ENCODE peak calls at places on chromosomes 12 and 14, in five cellular contexts. P is PC-9; E is fibroblast of mammary gland; I is foreskin fibroblast; A is CD8-positive, alpha-beta T cell. L is an unnamed sample.
A peak's percentile ranks its signal among the peaks of the same experiment; 100 is the strongest.

GRCh38 chr12:113359939-113360748 is 1.8 kb downstream of the PLBD2 start:
- DNase-seq in P (no peak), E (peak; percentile 43), I (peak; percentile 49), A (no peak), L (no peak)

GRCh38 chr12:127284021-127284420 is 982.9 kb upstream of the TMEM132C start:
- DNase-seq in P (no peak), E (peak; percentile 61), I (peak; percentile 92), A (no peak), L (peak; percentile 69)

GRCh38 chr12:117188961-117189724 is 1.1 kb downstream of the FBXO21 start:
- DNase-seq in P (no peak), E (peak; percentile 70), I (peak; percentile 59), A (no peak), L (peak; percentile 61)

GRCh38 chr12:122394626-122395194 is 27.8 kb downstream of the CLIP1 start:
- DNase-seq in P (no peak), E (peak; percentile 72), I (peak; percentile 27), A (no peak), L (peak; percentile 23)

GRCh38 chr14:77140937-77141591 is 527 bp downstream of the ZDHHC22 start:
- DNase-seq in P (no peak), E (peak; percentile 3), I (peak; percentile 51), A (no peak), L (peak; percentile 38)

GRCh38 chr14:97747282-97747681 is 950.1 kb downstream of the VRK1 start:
- DNase-seq in P (no peak), E (no peak), I (no peak), A (no peak), L (no peak)

GRCh38 chr14:60188115-60188514 is 22.9 kb upstream of the DHRS7 start:
- DNase-seq in P (no peak), E (peak; percentile 12), I (no peak), A (no peak), L (peak; percentile 42)

GRCh38 chr14:53491256-53491905 is 338.3 kb upstream of the DDHD1 start:
- DNase-seq in P (no peak), E (peak; percentile 14), I (peak; percentile 24), A (no peak), L (no peak)

GRCh38 chr12:12973019-12973418 is 21.0 kb upstream of the GPRC5D start:
- DNase-seq in P (no peak), E (no peak), I (no peak), A (no peak), L (no peak)

GRCh38 chr14:103613517-103613916 is 15.5 kb upstream of the KLC1 start:
- DNase-seq in P (peak; percentile 73), E (peak; percentile 35), I (peak; percentile 43), A (no peak), L (peak; percentile 52)

GRCh38 chr12:27970981-27971489 is 1.5 kb downstream of the PTHLH start:
- DNase-seq in P (no peak), E (no peak), I (peak; percentile 54), A (no peak), L (peak; percentile 18)

GRCh38 chr14:106506901-106507305 is 980.5 kb downstream of the TMEM121 start:
- DNase-seq in P (no peak), E (no peak), I (no peak), A (peak; percentile 58), L (no peak)

GRCh38 chr12:126545411-126545810 is 1480.2 kb downstream of the AACS start:
- DNase-seq in P (no peak), E (no peak), I (no peak), A (no peak), L (no peak)

GRCh38 chr12:57213763-57214397 is 2.7 kb upstream of the NXPH4 start:
- DNase-seq in P (peak; percentile 81), E (no peak), I (no peak), A (no peak), L (no peak)

GRCh38 chr12:3293013-3293412 is 198.0 kb upstream of the PRMT8 start:
- DNase-seq in P (no peak), E (no peak), I (no peak), A (no peak), L (no peak)

GRCh38 chr12:133203344-133204263 is 22.3 kb downstream of the ZNF268 start:
- DNase-seq in P (no peak), E (peak; percentile 40), I (peak; percentile 3), A (no peak), L (peak; percentile 42)

GRCh38 chr14:51139221-51139681 is 44.3 kb upstream of the TRIM9 start:
- DNase-seq in P (peak; percentile 76), E (peak; percentile 5), I (peak; percentile 25), A (no peak), L (peak; percentile 53)

GRCh38 chr14:55843718-55844403 is 263.9 kb downstream of the KTN1 start:
- DNase-seq in P (no peak), E (peak; percentile 26), I (peak; percentile 41), A (no peak), L (peak; percentile 36)
- TF ChIP-seq CTCF in P (peak; percentile 51), E (peak; percentile 13), I (no peak), A (no peak), L (peak; percentile 36)

DNA sequence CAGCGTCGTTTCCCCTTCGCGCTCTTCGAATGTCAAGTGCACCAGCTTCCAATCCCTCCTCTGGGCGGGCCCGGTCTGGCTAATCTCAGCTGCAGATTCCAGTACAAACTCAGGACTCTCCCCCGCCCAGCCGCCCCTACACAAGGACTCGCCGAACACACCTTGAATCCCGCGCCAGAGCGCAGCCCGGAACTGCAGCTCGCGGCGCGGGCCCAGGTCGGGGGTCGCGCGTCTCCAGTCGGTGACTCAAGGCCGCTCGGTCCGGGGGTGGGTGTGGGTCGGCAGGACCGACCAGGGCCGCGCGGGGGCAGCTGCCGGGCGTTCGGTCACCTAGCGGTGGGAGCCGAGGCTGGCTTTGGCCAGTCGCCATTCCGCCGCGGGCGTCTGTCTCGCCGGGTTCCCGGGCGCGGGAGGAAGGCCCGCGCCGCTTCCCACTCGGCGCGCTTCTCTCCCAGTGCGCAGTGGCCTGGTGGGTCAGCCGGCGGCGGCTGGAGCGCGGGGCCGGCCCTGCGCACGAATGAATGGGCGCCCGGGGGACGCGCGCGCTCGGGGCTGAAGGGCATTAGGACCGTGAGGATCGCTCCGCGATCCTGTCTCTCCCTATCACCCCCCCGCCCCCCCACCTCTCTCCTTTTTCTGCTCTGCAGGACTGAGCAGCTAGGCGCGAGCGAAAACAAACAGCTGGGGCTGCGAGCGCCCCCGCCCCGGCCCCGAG is at the start of gene GALNT16:
- DNase-seq in P (no peak), E (no peak), I (peak; percentile 67), A (no peak), L (peak; percentile 19)
- TF ChIP-seq CTCF in P (no peak), E (no peak), I (peak; percentile 15), A (no peak), L (no peak)

GRCh38 chr14:93905623-93906022 is 21.5 kb upstream of the FAM181A start:
- DNase-seq in P (no peak), E (no peak), I (no peak), A (no peak), L (no peak)

GRCh38 chr14:93903342-93904184 is 23.6 kb upstream of the FAM181A start:
- DNase-seq in P (no peak), E (no peak), I (no peak), A (no peak), L (peak; percentile 15)

GRCh38 chr14:93902619-93903307 is 24.4 kb upstream of the FAM181A start:
- DNase-seq in P (no peak), E (no peak), I (no peak), A (no peak), L (no peak)

GRCh38 chr14:93909429-93910128 is 17.6 kb upstream of the FAM181A start:
- DNase-seq in P (no peak), E (no peak), I (no peak), A (no peak), L (no peak)

GRCh38 chr14:93906341-93907329 is 20.5 kb upstream of the FAM181A start:
- DNase-seq in P (no peak), E (peak; percentile 37), I (peak; percentile 11), A (peak; percentile 51), L (peak; percentile 58)
- TF ChIP-seq CTCF in P (peak; percentile 69), E (peak; percentile 73), I (peak; percentile 56), A (peak; percentile 38), L (peak; percentile 78)

GRCh38 chr12:21065845-21066244 is 65.1 kb upstream of the SLCO1B1 start:
- DNase-seq in P (no peak), E (no peak), I (no peak), A (no peak), L (peak; percentile 61)
- TF ChIP-seq CTCF in P (peak; percentile 54), E (no peak), I (no peak), A (no peak), L (peak; percentile 64)

GRCh38 chr14:93010543-93011541 is 87.9 kb downstream of the CHGA start:
- DNase-seq in P (no peak), E (no peak), I (no peak), A (no peak), L (no peak)

GRCh38 chr14:93011650-93012317 is 88.8 kb downstream of the CHGA start:
- DNase-seq in P (no peak), E (no peak), I (no peak), A (no peak), L (no peak)

GRCh38 chr14:93013368-93013719 is 90.4 kb downstream of the CHGA start:
- DNase-seq in P (no peak), E (peak; percentile 78), I (peak; percentile 74), A (no peak), L (peak; percentile 48)

GRCh38 chr14:93014038-93015023 is 91.4 kb downstream of the CHGA start:
- DNase-seq in P (no peak), E (no peak), I (no peak), A (no peak), L (no peak)

DNA sequence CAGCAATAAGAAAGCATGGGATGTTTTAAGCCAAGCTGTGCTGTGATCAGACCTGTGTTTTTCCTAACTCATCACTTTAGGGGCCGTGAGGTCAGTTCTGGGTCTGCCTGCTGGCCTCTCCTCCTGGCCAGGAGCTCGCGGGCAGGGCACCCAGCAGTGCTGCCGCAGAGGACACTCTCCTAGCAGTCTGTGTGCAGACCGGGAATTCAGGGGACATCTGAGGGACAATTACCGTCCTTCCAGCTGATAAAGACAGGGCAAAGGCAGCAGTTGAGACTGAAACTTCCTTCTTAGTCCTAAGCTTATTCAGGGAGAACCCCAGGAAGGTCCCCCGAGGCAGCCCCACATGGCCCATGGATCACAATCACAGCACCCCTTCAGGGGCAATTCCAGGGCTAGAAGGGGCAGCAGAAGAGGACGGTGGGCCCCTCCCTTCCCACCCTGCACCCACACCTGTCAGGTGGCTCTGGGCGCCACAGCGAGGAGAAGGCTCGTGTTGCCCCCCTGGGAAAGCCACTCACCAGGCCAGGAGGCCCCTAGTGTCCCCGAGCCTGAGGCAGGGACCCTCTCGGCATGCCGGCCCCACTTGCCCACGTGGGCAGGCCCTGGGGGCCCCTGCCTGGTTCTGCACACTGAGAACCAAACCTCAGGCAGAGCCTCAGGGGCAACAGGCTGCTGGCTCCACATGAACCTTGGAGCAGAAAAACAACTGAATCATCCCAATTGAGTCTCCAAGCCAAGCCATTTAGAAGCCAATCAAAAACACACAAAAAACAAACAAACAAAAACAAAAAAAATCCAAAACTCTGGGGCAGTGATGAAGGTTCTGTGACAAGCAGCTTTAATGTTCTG is 89.8 kb downstream of the CHGA start:
- DNase-seq in P (no peak), E (peak; percentile 75), I (peak; percentile 70), A (no peak), L (peak; percentile 54)
- TF ChIP-seq CTCF in P (no peak), E (no peak), I (no peak), A (no peak), L (no peak)

L was measured in choroid plexus epithelial cell.